ENCODE peak calls at places on chromosomes 16 and 17, in eight cellular contexts. K, J, Z, W, I, Y, G and A are unnamed samples.

GRCh38 chr17:15651001-15651582 is 31.6 kb upstream of the FBXW10B start:
- DNase-seq in J (no peak), Y (no peak), I (no peak), Z (no peak), W (peak), K (no peak), G (no peak), A (no peak)

GRCh38 chr16:25114121-25114520 is 2.6 kb downstream of the LCMT1 start:
- DNase-seq in I (no peak), K (no peak), J (no peak), Y (no peak), Z (no peak), G (no peak), W (no peak), A (no peak)

GRCh38 chr17:57662644-57663308 is 82.3 kb downstream of the CCDC182 start:
- DNase-seq in W (peak), K (peak), Y (peak), I (peak), Z (peak), G (peak), J (peak), A (peak)

GRCh38 chr16:78926723-78927200 is 673.8 kb downstream of the MAF start:
- DNase-seq in W (no peak), J (no peak), Z (no peak), K (no peak), I (no peak), Y (no peak), G (no peak), A (no peak)

GRCh38 chr17:35749560-35750412 is 3.3 kb downstream of the GAS2L2 start:
- DNase-seq in I (no peak), Z (peak), G (no peak), W (peak), J (peak), Y (peak), K (no peak), A (no peak)

GRCh38 chr17:5241861-5242671 is 7.4 kb upstream of the SCIMP start:
- DNase-seq in K (peak), Z (no peak), I (no peak), Y (no peak), G (no peak), W (no peak), J (no peak), A (no peak)

GRCh38 chr16:887846-888245 is 82.9 kb downstream of the LMF1 start:
- DNase-seq in K (no peak), Z (no peak), J (no peak), I (no peak), W (no peak), Y (no peak), G (no peak), A (no peak)

GRCh38 chr16:8679156-8679555 is 4.7 kb downstream of the ABAT start:
- DNase-seq in I (no peak), Y (no peak), J (no peak), W (no peak), K (no peak), G (no peak), Z (no peak), A (no peak)

GRCh38 chr16:83705856-83706255 is 101.9 kb upstream of the HSBP1 start:
- DNase-seq in K (no peak), Z (no peak), I (no peak), J (no peak), G (no peak), W (no peak), Y (no peak), A (no peak)

GRCh38 chr16:64445649-64446048 is 676.2 kb downstream of the CDH11 start:
- DNase-seq in J (no peak), Z (no peak), G (no peak), K (no peak), W (no peak), I (no peak), Y (no peak), A (no peak)

GRCh38 chr17:10649031-10649430 is 8.1 kb downstream of the MYH3 start:
- DNase-seq in W (no peak), Z (no peak), K (no peak), I (no peak), Y (no peak), J (peak), G (no peak), A (no peak)

GRCh38 chr17:44518032-44518431 is 14.8 kb upstream of the GPATCH8 start:
- DNase-seq in Y (no peak), Z (no peak), I (no peak), G (no peak), K (no peak), J (no peak), W (no peak), A (no peak)

GRCh38 chr17:74825003-74825627 is 34.6 kb downstream of the GRIN2C start:
- DNase-seq in W (no peak), G (no peak), K (peak), Y (no peak), Z (no peak), I (no peak), J (no peak), A (no peak)

GRCh38 chr16:75502916-75503605 is 7.8 kb upstream of the CHST6 start:
- DNase-seq in K (no peak), I (no peak), Z (no peak), W (no peak), J (no peak), Y (no peak), G (no peak), A (no peak)

GRCh38 chr17:34201225-34201624 is 53.9 kb upstream of the CCL2 start:
- DNase-seq in I (no peak), J (no peak), G (no peak), W (no peak), Z (peak), K (no peak), Y (no peak), A (no peak)

GRCh38 chr17:20314834-20315233 is 152.5 kb downstream of the LGALS9B start:
- DNase-seq in Y (no peak), K (no peak), W (no peak), J (no peak), I (no peak), G (no peak), Z (no peak), A (no peak)

GRCh38 chr17:78501241-78502036 is 75.8 kb downstream of the DNAH17 start:
- DNase-seq in Y (no peak), I (no peak), W (no peak), G (no peak), K (no peak), J (no peak), Z (peak), A (no peak)

GRCh38 chr17:78998311-78999055 is 11.1 kb downstream of the CANT1 start:
- DNase-seq in Z (no peak), I (no peak), W (peak), G (no peak), Y (no peak), J (no peak), K (no peak), A (no peak)

GRCh38 chr16:15466886-15467781 is 32.7 kb downstream of the BMERB1 start:
- DNase-seq in Y (no peak), K (no peak), I (peak), J (no peak), W (no peak), Z (peak), G (no peak), A (peak)

GRCh38 chr16:81864646-81865382 is 85.7 kb downstream of the PLCG2 start:
- DNase-seq in Z (no peak), I (no peak), K (no peak), W (peak), Y (no peak), G (no peak), J (no peak), A (no peak)

GRCh38 chr16:58556678-58557077 is 41.4 kb downstream of the SETD6 start:
- DNase-seq in I (no peak), K (no peak), G (no peak), J (no peak), Y (no peak), W (no peak), Z (no peak), A (no peak)

GRCh38 chr17:34269969-34270368 is at the start of gene CCL7:
- DNase-seq in G (no peak), J (no peak), I (no peak), Y (no peak), W (no peak), K (peak), Z (peak), A (no peak)

GRCh38 chr17:67492824-67493490 is 115.9 kb downstream of the PITPNC1 start:
- DNase-seq in I (no peak), Z (no peak), W (no peak), Y (no peak), K (no peak), J (no peak), G (no peak), A (no peak)

GRCh38 chr17:45316271-45317112 is at the start of gene MAP3K14:
- DNase-seq in J (peak), K (peak), I (peak), Y (peak), W (peak), G (no peak), Z (peak), A (no peak)

GRCh38 chr17:16122697-16123434 is 92.5 kb downstream of the NCOR1 start:
- DNase-seq in G (no peak), J (no peak), Y (no peak), Z (no peak), I (no peak), W (no peak), K (no peak), A (no peak)

GRCh38 chr17:31392002-31392855 is 754 bp downstream of the RAB11FIP4 start:
- DNase-seq in Z (no peak), G (no peak), K (no peak), I (no peak), J (no peak), W (peak), Y (no peak), A (no peak)

GRCh38 chr17:3990391-3991127 is 26.3 kb upstream of the ATP2A3 start:
- DNase-seq in Y (no peak), J (no peak), Z (no peak), W (peak), I (no peak), G (no peak), K (no peak), A (no peak)

GRCh38 chr16:48123104-48123788 is 32.5 kb downstream of the ABCC12 start:
- DNase-seq in K (peak), I (peak), Z (peak), W (no peak), Y (no peak), G (peak), J (peak), A (peak)

GRCh38 chr16:89222931-89223330 is 5.4 kb downstream of the ZNF778 start:
- DNase-seq in I (no peak), G (no peak), J (no peak), Y (no peak), Z (no peak), K (no peak), W (no peak), A (no peak)

GRCh38 chr16:27321013-27321960 is 7.5 kb downstream of the IL4R start:
- DNase-seq in G (no peak), K (no peak), Z (no peak), I (no peak), W (no peak), J (no peak), Y (no peak), A (no peak)

GRCh38 chr17:39306028-39306427 is 80.3 kb upstream of the STAC2 start:
- DNase-seq in Z (no peak), W (no peak), K (no peak), G (no peak), I (no peak), J (no peak), Y (no peak), A (no peak)

GRCh38 chr16:89782489-89782888 is 34.0 kb downstream of the FANCA start:
- DNase-seq in I (no peak), J (no peak), K (no peak), Z (no peak), Y (no peak), W (peak), G (no peak), A (no peak)

GRCh38 chr16:50745940-50746339 is 4.1 kb downstream of the CYLD start:
- DNase-seq in I (no peak), Y (no peak), K (no peak), G (no peak), W (no peak), J (no peak), Z (no peak), A (no peak)

GRCh38 chr16:50751528-50751927 is 9.6 kb downstream of the CYLD start:
- DNase-seq in Z (peak), Y (no peak), I (no peak), G (no peak), K (no peak), W (no peak), J (no peak), A (no peak)

GRCh38 chr16:50743575-50744225 is 1.8 kb downstream of the CYLD start:
- DNase-seq in Y (no peak), G (no peak), W (no peak), J (no peak), K (no peak), I (no peak), Z (no peak), A (no peak)

GRCh38 chr16:50744911-50745310 is 3.0 kb downstream of the CYLD start:
- DNase-seq in I (no peak), G (no peak), W (no peak), K (peak), Y (no peak), Z (no peak), J (no peak), A (no peak)

GRCh38 chr16:50747206-50747956 is 5.5 kb downstream of the CYLD start:
- DNase-seq in I (peak), W (peak), K (peak), Z (peak), Y (no peak), J (no peak), G (peak), A (no peak)
- TF ChIP-seq MAX in I (no peak), W (no peak), K (no peak), Z (no peak), Y (no peak), J (no peak), G (no peak), A (no peak)

GRCh38 chr17:13572581-13572980 is 29.1 kb downstream of the HS3ST3A1 start:
- DNase-seq in W (no peak), K (no peak), J (no peak), G (no peak), Z (no peak), Y (no peak), I (no peak), A (no peak)
- TF ChIP-seq MAX in W (no peak), K (no peak), J (no peak), G (no peak), Z (no peak), Y (no peak), I (no peak), A (no peak)

GRCh38 chr17:27158390-27158789 is 135.5 kb upstream of the WSB1 start:
- DNase-seq in Y (no peak), G (no peak), I (no peak), W (no peak), Z (no peak), J (no peak), K (no peak), A (no peak)
- TF ChIP-seq MAX in Y (no peak), G (no peak), I (no peak), W (no peak), Z (no peak), J (no peak), K (no peak), A (no peak)

DNA sequence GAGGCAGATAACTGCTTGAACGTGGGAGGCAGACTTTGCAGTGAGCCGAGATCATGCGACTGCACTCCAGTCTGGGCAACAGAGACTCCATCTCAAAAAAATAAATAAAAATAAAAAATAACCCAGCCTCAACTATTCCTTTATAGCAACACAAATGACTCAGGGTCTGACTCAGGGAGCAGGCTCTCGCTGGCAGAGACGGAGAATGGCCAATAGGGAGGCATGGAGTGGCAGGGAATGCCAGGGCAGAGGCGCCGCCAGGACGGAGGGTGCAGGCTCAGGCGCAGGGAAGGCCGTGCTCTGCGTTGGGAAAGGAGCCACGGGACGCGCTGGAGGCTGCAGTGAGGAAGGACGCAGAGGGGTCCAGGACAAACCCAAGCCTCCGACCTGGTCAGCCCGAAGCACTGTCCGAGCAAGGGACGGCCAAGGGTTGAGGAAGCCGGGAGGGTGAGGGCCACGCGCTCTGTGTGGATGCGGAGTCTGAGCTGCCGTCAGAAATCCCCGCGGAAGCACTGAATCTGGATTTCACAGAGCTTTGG is 40.3 kb downstream of the PKD1 start:
- DNase-seq in Y (no peak), W (no peak), K (no peak), J (no peak), G (no peak), I (no peak), Z (no peak), A (no peak)
- TF ChIP-seq MAX in Y (no peak), W (no peak), K (no peak), J (no peak), G (no peak), I (no peak), Z (no peak), A (no peak)

GRCh38 chr17:80781188-80781577 is 210.5 kb upstream of the CHMP6 start:
- DNase-seq in Y (no peak), Z (peak), I (no peak), W (no peak), K (no peak), G (no peak), J (no peak), A (no peak)
- TF ChIP-seq MAX in Y (no peak), Z (no peak), I (no peak), W (no peak), K (no peak), G (no peak), J (no peak), A (no peak)